ENCODE peak calls at places on chromosomes 1 and 21, in five cellular contexts. One of them, this sample, is unnamed.

GRCh38 chr21:16195476-16195875 is 465.7 kb downstream of the USP25 start:
- DNase-seq in skeletal muscle cell: peak
- DNase-seq in T-helper 17 cell: no peak
- DNase-seq in activated T-helper 2 cell treated with anti-CD3 and anti-CD28 coated beads, Interferon-gamma antibody, Interleukin-2, Interleukin-4, amounts not matched to agents 10 μg/mL and 5 μg/mL and 100 μg/mL, durations not matched to agents 14 hours and 24 hours and 36 hours: no peak
- DNase-seq in HuH-7.5: no peak
- DNase-seq in this sample: no peak

GRCh38 chr1:161766102-161766981 is at the start of gene ATF6:
- DNase-seq in skeletal muscle cell: peak
- DNase-seq in T-helper 17 cell: peak
- DNase-seq in activated T-helper 2 cell treated with anti-CD3 and anti-CD28 coated beads, Interferon-gamma antibody, Interleukin-2, Interleukin-4, amounts not matched to agents 10 μg/mL and 5 μg/mL and 100 μg/mL, durations not matched to agents 14 hours and 24 hours and 36 hours: peak
- DNase-seq in HuH-7.5: peak
- DNase-seq in this sample: peak

GRCh38 chr1:212091438-212092121 is 56.0 kb downstream of the DTL start:
- DNase-seq in skeletal muscle cell: no peak
- DNase-seq in T-helper 17 cell: no peak
- DNase-seq in activated T-helper 2 cell treated with anti-CD3 and anti-CD28 coated beads, Interferon-gamma antibody, Interleukin-2, Interleukin-4, amounts not matched to agents 10 μg/mL and 5 μg/mL and 100 μg/mL, durations not matched to agents 14 hours and 24 hours and 36 hours: no peak
- DNase-seq in HuH-7.5: no peak
- DNase-seq in this sample: no peak

GRCh38 chr1:74426208-74426932 is 86.0 kb downstream of the LRRC53 start:
- DNase-seq in skeletal muscle cell: no peak
- DNase-seq in T-helper 17 cell: no peak
- DNase-seq in activated T-helper 2 cell treated with anti-CD3 and anti-CD28 coated beads, Interferon-gamma antibody, Interleukin-2, Interleukin-4, amounts not matched to agents 10 μg/mL and 5 μg/mL and 100 μg/mL, durations not matched to agents 14 hours and 24 hours and 36 hours: no peak
- DNase-seq in HuH-7.5: no peak
- DNase-seq in this sample: no peak

GRCh38 chr1:109877320-109877771 is 33.3 kb upstream of the CSF1 start:
- DNase-seq in skeletal muscle cell: peak
- DNase-seq in T-helper 17 cell: no peak
- DNase-seq in activated T-helper 2 cell treated with anti-CD3 and anti-CD28 coated beads, Interferon-gamma antibody, Interleukin-2, Interleukin-4, amounts not matched to agents 10 μg/mL and 5 μg/mL and 100 μg/mL, durations not matched to agents 14 hours and 24 hours and 36 hours: no peak
- DNase-seq in HuH-7.5: peak
- DNase-seq in this sample: no peak

GRCh38 chr1:30267046-30267445 is 456.3 kb downstream of the MATN1 start:
- DNase-seq in skeletal muscle cell: no peak
- DNase-seq in T-helper 17 cell: no peak
- DNase-seq in activated T-helper 2 cell treated with anti-CD3 and anti-CD28 coated beads, Interferon-gamma antibody, Interleukin-2, Interleukin-4, amounts not matched to agents 10 μg/mL and 5 μg/mL and 100 μg/mL, durations not matched to agents 14 hours and 24 hours and 36 hours: no peak
- DNase-seq in HuH-7.5: no peak
- DNase-seq in this sample: no peak

GRCh38 chr21:16241021-16241420 is 511.2 kb downstream of the USP25 start:
- DNase-seq in skeletal muscle cell: no peak
- DNase-seq in T-helper 17 cell: no peak
- DNase-seq in activated T-helper 2 cell treated with anti-CD3 and anti-CD28 coated beads, Interferon-gamma antibody, Interleukin-2, Interleukin-4, amounts not matched to agents 10 μg/mL and 5 μg/mL and 100 μg/mL, durations not matched to agents 14 hours and 24 hours and 36 hours: no peak
- DNase-seq in HuH-7.5: no peak
- DNase-seq in this sample: no peak

GRCh38 chr1:36520056-36520455 is 37.3 kb upstream of the CSF3R start:
- DNase-seq in skeletal muscle cell: no peak
- DNase-seq in T-helper 17 cell: no peak
- DNase-seq in activated T-helper 2 cell treated with anti-CD3 and anti-CD28 coated beads, Interferon-gamma antibody, Interleukin-2, Interleukin-4, amounts not matched to agents 10 μg/mL and 5 μg/mL and 100 μg/mL, durations not matched to agents 14 hours and 24 hours and 36 hours: no peak
- DNase-seq in HuH-7.5: no peak
- DNase-seq in this sample: no peak

GRCh38 chr1:77313491-77313890 is 31.7 kb downstream of the AK5 start:
- DNase-seq in skeletal muscle cell: no peak
- DNase-seq in T-helper 17 cell: no peak
- DNase-seq in activated T-helper 2 cell treated with anti-CD3 and anti-CD28 coated beads, Interferon-gamma antibody, Interleukin-2, Interleukin-4, amounts not matched to agents 10 μg/mL and 5 μg/mL and 100 μg/mL, durations not matched to agents 14 hours and 24 hours and 36 hours: peak
- DNase-seq in HuH-7.5: no peak
- DNase-seq in this sample: peak

GRCh38 chr1:232635778-232636356 is 5.9 kb upstream of the SIPA1L2 start:
- DNase-seq in skeletal muscle cell: no peak
- DNase-seq in T-helper 17 cell: no peak
- DNase-seq in activated T-helper 2 cell treated with anti-CD3 and anti-CD28 coated beads, Interferon-gamma antibody, Interleukin-2, Interleukin-4, amounts not matched to agents 10 μg/mL and 5 μg/mL and 100 μg/mL, durations not matched to agents 14 hours and 24 hours and 36 hours: no peak
- DNase-seq in HuH-7.5: peak
- DNase-seq in this sample: no peak

GRCh38 chr1:45365051-45365450 is 24.8 kb upstream of the MUTYH start:
- DNase-seq in skeletal muscle cell: no peak
- DNase-seq in T-helper 17 cell: no peak
- DNase-seq in activated T-helper 2 cell treated with anti-CD3 and anti-CD28 coated beads, Interferon-gamma antibody, Interleukin-2, Interleukin-4, amounts not matched to agents 10 μg/mL and 5 μg/mL and 100 μg/mL, durations not matched to agents 14 hours and 24 hours and 36 hours: no peak
- DNase-seq in HuH-7.5: no peak
- DNase-seq in this sample: no peak

GRCh38 chr1:232463226-232463625 is 166.7 kb downstream of the SIPA1L2 start:
- DNase-seq in skeletal muscle cell: no peak
- DNase-seq in T-helper 17 cell: no peak
- DNase-seq in activated T-helper 2 cell treated with anti-CD3 and anti-CD28 coated beads, Interferon-gamma antibody, Interleukin-2, Interleukin-4, amounts not matched to agents 10 μg/mL and 5 μg/mL and 100 μg/mL, durations not matched to agents 14 hours and 24 hours and 36 hours: no peak
- DNase-seq in HuH-7.5: no peak
- DNase-seq in this sample: no peak

GRCh38 chr1:27418326-27418761 is 25.9 kb downstream of the GPR3 start:
- DNase-seq in skeletal muscle cell: peak
- DNase-seq in T-helper 17 cell: no peak
- DNase-seq in activated T-helper 2 cell treated with anti-CD3 and anti-CD28 coated beads, Interferon-gamma antibody, Interleukin-2, Interleukin-4, amounts not matched to agents 10 μg/mL and 5 μg/mL and 100 μg/mL, durations not matched to agents 14 hours and 24 hours and 36 hours: peak
- DNase-seq in HuH-7.5: no peak
- DNase-seq in this sample: no peak

GRCh38 chr1:160046494-160047115 is 14.8 kb upstream of the PIGM start:
- DNase-seq in skeletal muscle cell: peak
- DNase-seq in T-helper 17 cell: no peak
- DNase-seq in activated T-helper 2 cell treated with anti-CD3 and anti-CD28 coated beads, Interferon-gamma antibody, Interleukin-2, Interleukin-4, amounts not matched to agents 10 μg/mL and 5 μg/mL and 100 μg/mL, durations not matched to agents 14 hours and 24 hours and 36 hours: peak
- DNase-seq in HuH-7.5: no peak
- DNase-seq in this sample: peak

GRCh38 chr1:62682531-62682930 is 5.7 kb downstream of the DOCK7 start:
- DNase-seq in skeletal muscle cell: no peak
- DNase-seq in T-helper 17 cell: no peak
- DNase-seq in activated T-helper 2 cell treated with anti-CD3 and anti-CD28 coated beads, Interferon-gamma antibody, Interleukin-2, Interleukin-4, amounts not matched to agents 10 μg/mL and 5 μg/mL and 100 μg/mL, durations not matched to agents 14 hours and 24 hours and 36 hours: no peak
- DNase-seq in HuH-7.5: no peak
- DNase-seq in this sample: no peak

GRCh38 chr1:40877681-40878080 is 15.5 kb upstream of the CITED4 start:
- DNase-seq in skeletal muscle cell: peak
- DNase-seq in T-helper 17 cell: no peak
- DNase-seq in activated T-helper 2 cell treated with anti-CD3 and anti-CD28 coated beads, Interferon-gamma antibody, Interleukin-2, Interleukin-4, amounts not matched to agents 10 μg/mL and 5 μg/mL and 100 μg/mL, durations not matched to agents 14 hours and 24 hours and 36 hours: no peak
- DNase-seq in HuH-7.5: no peak
- DNase-seq in this sample: peak

GRCh38 chr1:53390261-53390660 is 62.4 kb upstream of the LRP8 start:
- DNase-seq in skeletal muscle cell: no peak
- DNase-seq in T-helper 17 cell: no peak
- DNase-seq in activated T-helper 2 cell treated with anti-CD3 and anti-CD28 coated beads, Interferon-gamma antibody, Interleukin-2, Interleukin-4, amounts not matched to agents 10 μg/mL and 5 μg/mL and 100 μg/mL, durations not matched to agents 14 hours and 24 hours and 36 hours: no peak
- DNase-seq in HuH-7.5: no peak
- DNase-seq in this sample: no peak

GRCh38 chr1:225146478-225146877 is 217.0 kb downstream of the DNAH14 start:
- DNase-seq in skeletal muscle cell: peak
- DNase-seq in T-helper 17 cell: no peak
- DNase-seq in activated T-helper 2 cell treated with anti-CD3 and anti-CD28 coated beads, Interferon-gamma antibody, Interleukin-2, Interleukin-4, amounts not matched to agents 10 μg/mL and 5 μg/mL and 100 μg/mL, durations not matched to agents 14 hours and 24 hours and 36 hours: no peak
- DNase-seq in HuH-7.5: no peak
- DNase-seq in this sample: no peak

GRCh38 chr1:43545686-43546387 is 15.2 kb downstream of the PTPRF start:
- DNase-seq in skeletal muscle cell: no peak
- DNase-seq in T-helper 17 cell: no peak
- DNase-seq in activated T-helper 2 cell treated with anti-CD3 and anti-CD28 coated beads, Interferon-gamma antibody, Interleukin-2, Interleukin-4, amounts not matched to agents 10 μg/mL and 5 μg/mL and 100 μg/mL, durations not matched to agents 14 hours and 24 hours and 36 hours: no peak
- DNase-seq in HuH-7.5: peak
- DNase-seq in this sample: no peak

GRCh38 chr1:109290998-109291397 is 8.1 kb upstream of the PSRC1 start:
- DNase-seq in skeletal muscle cell: no peak
- DNase-seq in T-helper 17 cell: no peak
- DNase-seq in activated T-helper 2 cell treated with anti-CD3 and anti-CD28 coated beads, Interferon-gamma antibody, Interleukin-2, Interleukin-4, amounts not matched to agents 10 μg/mL and 5 μg/mL and 100 μg/mL, durations not matched to agents 14 hours and 24 hours and 36 hours: no peak
- DNase-seq in HuH-7.5: no peak
- DNase-seq in this sample: no peak